ENCODE peak calls at places on chromosome 21, in six cellular contexts. One of them, this sample, is unnamed.

GRCh38 chr21:17988038-17988437 is 168.9 kb upstream of the C21orf91 start:
- DNase-seq in heart left ventricle: no peak
- DNase-seq in WTC11: no peak
- DNase-seq in ELF-1: no peak
- DNase-seq in mucosa of gallbladder: no peak
- DNase-seq in uterus: no peak
- DNase-seq in this sample: no peak

GRCh38 chr21:26157842-26158241 is 12.7 kb downstream of the APP start:
- DNase-seq in heart left ventricle: no peak
- DNase-seq in WTC11: no peak
- DNase-seq in ELF-1: no peak
- DNase-seq in mucosa of gallbladder: no peak
- DNase-seq in uterus: no peak
- DNase-seq in this sample: no peak

GRCh38 chr21:14913576-14914146 is 151.1 kb downstream of the NRIP1 start:
- DNase-seq in heart left ventricle: no peak
- DNase-seq in WTC11: no peak
- DNase-seq in ELF-1: no peak
- DNase-seq in mucosa of gallbladder: no peak
- DNase-seq in uterus: no peak
- DNase-seq in this sample: no peak

GRCh38 chr21:32806810-32807386 is 35.3 kb upstream of the PAXBP1 start:
- DNase-seq in heart left ventricle: no peak
- DNase-seq in WTC11: no peak
- DNase-seq in ELF-1: no peak
- DNase-seq in mucosa of gallbladder: no peak
- DNase-seq in uterus: no peak
- DNase-seq in this sample: no peak

GRCh38 chr21:45037986-45038385 is 36.4 kb upstream of the ADARB1 start:
- DNase-seq in heart left ventricle: no peak
- DNase-seq in WTC11: no peak
- DNase-seq in ELF-1: no peak
- DNase-seq in mucosa of gallbladder: no peak
- DNase-seq in uterus: no peak
- DNase-seq in this sample: no peak

GRCh38 chr21:35163381-35163780 is 114.3 kb upstream of the RUNX1 start:
- DNase-seq in heart left ventricle: no peak
- DNase-seq in WTC11: no peak
- DNase-seq in ELF-1: no peak
- DNase-seq in mucosa of gallbladder: no peak
- DNase-seq in uterus: no peak
- DNase-seq in this sample: no peak

GRCh38 chr21:18249542-18250152 is 5.0 kb downstream of the CHODL start:
- DNase-seq in heart left ventricle: no peak
- DNase-seq in WTC11: no peak
- DNase-seq in ELF-1: peak
- DNase-seq in mucosa of gallbladder: no peak
- DNase-seq in uterus: no peak
- DNase-seq in this sample: no peak

GRCh38 chr21:45162809-45163208 is 88.4 kb downstream of the ADARB1 start:
- DNase-seq in heart left ventricle: no peak
- DNase-seq in WTC11: no peak
- DNase-seq in ELF-1: no peak
- DNase-seq in mucosa of gallbladder: no peak
- DNase-seq in uterus: no peak
- DNase-seq in this sample: no peak

GRCh38 chr21:14877581-14878228 is 187.1 kb downstream of the NRIP1 start:
- DNase-seq in heart left ventricle: no peak
- DNase-seq in WTC11: no peak
- DNase-seq in ELF-1: no peak
- DNase-seq in mucosa of gallbladder: peak
- DNase-seq in uterus: no peak
- DNase-seq in this sample: no peak

GRCh38 chr21:38938343-38938742 is 132.6 kb downstream of the ETS2 start:
- DNase-seq in heart left ventricle: no peak
- DNase-seq in WTC11: no peak
- DNase-seq in ELF-1: peak
- DNase-seq in mucosa of gallbladder: no peak
- DNase-seq in uterus: no peak
- DNase-seq in this sample: peak

GRCh38 chr21:45818904-45819285 is 162.7 kb upstream of the COL6A1 start:
- DNase-seq in heart left ventricle: no peak
- DNase-seq in WTC11: no peak
- DNase-seq in ELF-1: no peak
- DNase-seq in mucosa of gallbladder: no peak
- DNase-seq in uterus: no peak
- DNase-seq in this sample: peak

GRCh38 chr21:34129039-34129891 is 55.9 kb downstream of the MRPS6 start:
- DNase-seq in heart left ventricle: peak
- DNase-seq in WTC11: no peak
- DNase-seq in ELF-1: peak
- DNase-seq in mucosa of gallbladder: no peak
- DNase-seq in uterus: peak
- DNase-seq in this sample: peak

GRCh38 chr21:26795866-26796329 is 49.3 kb downstream of the ADAMTS1 start:
- DNase-seq in heart left ventricle: peak
- DNase-seq in WTC11: no peak
- DNase-seq in ELF-1: no peak
- DNase-seq in mucosa of gallbladder: peak
- DNase-seq in uterus: peak
- DNase-seq in this sample: no peak

GRCh38 chr21:38355992-38356781 is 99.4 kb downstream of the KCNJ15 start:
- DNase-seq in heart left ventricle: peak
- DNase-seq in WTC11: peak
- DNase-seq in ELF-1: peak
- DNase-seq in mucosa of gallbladder: peak
- DNase-seq in uterus: peak
- DNase-seq in this sample: peak

GRCh38 chr21:41709965-41710822 is 56.7 kb downstream of the RIPK4 start:
- DNase-seq in heart left ventricle: no peak
- DNase-seq in WTC11: no peak
- DNase-seq in ELF-1: no peak
- DNase-seq in mucosa of gallbladder: no peak
- DNase-seq in uterus: no peak
- DNase-seq in this sample: no peak

GRCh38 chr21:14361958-14362357 is 21.0 kb downstream of the HSPA13 start:
- DNase-seq in heart left ventricle: no peak
- DNase-seq in WTC11: no peak
- DNase-seq in ELF-1: no peak
- DNase-seq in mucosa of gallbladder: no peak
- DNase-seq in uterus: no peak
- DNase-seq in this sample: no peak

GRCh38 chr21:15839601-15840000 is 109.8 kb downstream of the USP25 start:
- DNase-seq in heart left ventricle: no peak
- DNase-seq in WTC11: no peak
- DNase-seq in ELF-1: no peak
- DNase-seq in mucosa of gallbladder: no peak
- DNase-seq in uterus: no peak
- DNase-seq in this sample: no peak

GRCh38 chr21:35236090-35236489 is 187.0 kb upstream of the RUNX1 start:
- DNase-seq in heart left ventricle: no peak
- DNase-seq in WTC11: no peak
- DNase-seq in ELF-1: no peak
- DNase-seq in mucosa of gallbladder: no peak
- DNase-seq in uterus: no peak
- DNase-seq in this sample: no peak

GRCh38 chr21:14114251-14114650 is 96.5 kb downstream of the LIPI start:
- DNase-seq in heart left ventricle: no peak
- DNase-seq in WTC11: peak
- DNase-seq in ELF-1: peak
- DNase-seq in mucosa of gallbladder: no peak
- DNase-seq in uterus: no peak
- DNase-seq in this sample: no peak

GRCh38 chr21:33155457-33155856 is 74.3 kb upstream of the IFNAR2 start:
- DNase-seq in heart left ventricle: no peak
- DNase-seq in WTC11: no peak
- DNase-seq in ELF-1: no peak
- DNase-seq in mucosa of gallbladder: no peak
- DNase-seq in uterus: no peak
- DNase-seq in this sample: no peak

GRCh38 chr21:38402795-38403194 is 95.5 kb downstream of the ERG start:
- DNase-seq in heart left ventricle: no peak
- DNase-seq in WTC11: no peak
- DNase-seq in ELF-1: no peak
- DNase-seq in mucosa of gallbladder: no peak
- DNase-seq in uterus: no peak
- DNase-seq in this sample: no peak

GRCh38 chr21:33023574-33024277 is 2.0 kb upstream of the OLIG2 start:
- DNase-seq in heart left ventricle: no peak
- DNase-seq in WTC11: peak
- DNase-seq in ELF-1: no peak
- DNase-seq in mucosa of gallbladder: no peak
- DNase-seq in uterus: no peak
- DNase-seq in this sample: no peak

GRCh38 chr21:43771698-43772367 is 4.3 kb downstream of the CSTB start:
- DNase-seq in heart left ventricle: no peak
- DNase-seq in WTC11: no peak
- DNase-seq in ELF-1: no peak
- DNase-seq in mucosa of gallbladder: no peak
- DNase-seq in uterus: no peak
- DNase-seq in this sample: no peak

GRCh38 chr21:45479691-45480675 is 62.3 kb downstream of the SLC19A1 start:
- DNase-seq in heart left ventricle: no peak
- DNase-seq in WTC11: no peak
- DNase-seq in ELF-1: no peak
- DNase-seq in mucosa of gallbladder: no peak
- DNase-seq in uterus: no peak
- DNase-seq in this sample: no peak

GRCh38 chr21:42598159-42598735 is 55.2 kb upstream of the PDE9A start:
- DNase-seq in heart left ventricle: no peak
- DNase-seq in WTC11: no peak
- DNase-seq in ELF-1: no peak
- DNase-seq in mucosa of gallbladder: no peak
- DNase-seq in uterus: no peak
- DNase-seq in this sample: no peak

GRCh38 chr21:30990514-30991304 is 47.6 kb downstream of the KRTAP19-8 start:
- DNase-seq in heart left ventricle: no peak
- DNase-seq in WTC11: peak
- DNase-seq in ELF-1: no peak
- DNase-seq in mucosa of gallbladder: peak
- DNase-seq in uterus: no peak
- DNase-seq in this sample: no peak

GRCh38 chr21:30642564-30642963 is at the start of gene KRTAP20-3:
- DNase-seq in heart left ventricle: no peak
- DNase-seq in WTC11: no peak
- DNase-seq in ELF-1: no peak
- DNase-seq in mucosa of gallbladder: no peak
- DNase-seq in uterus: no peak
- DNase-seq in this sample: no peak

GRCh38 chr21:33540711-33541104 is 1.2 kb downstream of the GART start:
- DNase-seq in heart left ventricle: no peak
- DNase-seq in WTC11: no peak
- DNase-seq in ELF-1: no peak
- DNase-seq in mucosa of gallbladder: no peak
- DNase-seq in uterus: no peak
- DNase-seq in this sample: no peak

GRCh38 chr21:41228492-41228891 is 60.5 kb downstream of the BACE2 start:
- DNase-seq in heart left ventricle: no peak
- DNase-seq in WTC11: no peak
- DNase-seq in ELF-1: no peak
- DNase-seq in mucosa of gallbladder: peak
- DNase-seq in uterus: no peak
- DNase-seq in this sample: no peak